ENCODE peak calls at places on chromosomes 16 and 17, in ten cellular contexts. One of them, this sample, is unnamed.

GRCh38 chr17:34519286-34519685 is 60.1 kb upstream of the TMEM132E start:
- DNase-seq in ovary: no peak
- DNase-seq in astrocyte of the cerebellum: no peak
- DNase-seq in progenitor cell of endocrine pancreas: no peak
- DNase-seq in lower lobe of right lung: no peak
- DNase-seq in prostate gland: no peak
- DNase-seq in CD4-positive, alpha-beta T cell: no peak
- DNase-seq in Calu3: peak
- DNase-seq in activated CD8-positive, alpha-beta T cell treated with anti-CD3 and anti-CD28 coated beads for 36 hours: peak
- DNase-seq in transverse colon: no peak
- DNase-seq in this sample: no peak

GRCh38 chr16:24478401-24478800 is 61.0 kb upstream of the RBBP6 start:
- DNase-seq in ovary: no peak
- DNase-seq in astrocyte of the cerebellum: no peak
- DNase-seq in progenitor cell of endocrine pancreas: no peak
- DNase-seq in lower lobe of right lung: no peak
- DNase-seq in prostate gland: no peak
- DNase-seq in CD4-positive, alpha-beta T cell: no peak
- DNase-seq in Calu3: no peak
- DNase-seq in activated CD8-positive, alpha-beta T cell treated with anti-CD3 and anti-CD28 coated beads for 36 hours: no peak
- DNase-seq in transverse colon: no peak
- DNase-seq in this sample: no peak

GRCh38 chr17:38735161-38735997 is 5.2 kb downstream of the CISD3 start:
- DNase-seq in ovary: peak
- DNase-seq in astrocyte of the cerebellum: no peak
- DNase-seq in progenitor cell of endocrine pancreas: peak
- DNase-seq in lower lobe of right lung: peak
- DNase-seq in prostate gland: no peak
- DNase-seq in CD4-positive, alpha-beta T cell: peak
- DNase-seq in Calu3: peak
- DNase-seq in activated CD8-positive, alpha-beta T cell treated with anti-CD3 and anti-CD28 coated beads for 36 hours: peak
- DNase-seq in transverse colon: peak
- DNase-seq in this sample: no peak

GRCh38 chr16:84088695-84089395 is 27.9 kb downstream of the MBTPS1 start:
- DNase-seq in ovary: no peak
- DNase-seq in astrocyte of the cerebellum: no peak
- DNase-seq in progenitor cell of endocrine pancreas: no peak
- DNase-seq in lower lobe of right lung: no peak
- DNase-seq in prostate gland: no peak
- DNase-seq in CD4-positive, alpha-beta T cell: peak
- DNase-seq in Calu3: no peak
- DNase-seq in activated CD8-positive, alpha-beta T cell treated with anti-CD3 and anti-CD28 coated beads for 36 hours: peak
- DNase-seq in transverse colon: peak
- DNase-seq in this sample: no peak

GRCh38 chr17:73291260-73291801 is 20.5 kb downstream of the CDC42EP4 start:
- DNase-seq in ovary: peak
- DNase-seq in astrocyte of the cerebellum: peak
- DNase-seq in progenitor cell of endocrine pancreas: no peak
- DNase-seq in lower lobe of right lung: peak
- DNase-seq in prostate gland: no peak
- DNase-seq in CD4-positive, alpha-beta T cell: no peak
- DNase-seq in Calu3: peak
- DNase-seq in activated CD8-positive, alpha-beta T cell treated with anti-CD3 and anti-CD28 coated beads for 36 hours: peak
- DNase-seq in transverse colon: peak
- DNase-seq in this sample: peak

GRCh38 chr17:44655983-44656700 is at the start of gene MEIOC:
- DNase-seq in ovary: no peak
- DNase-seq in astrocyte of the cerebellum: no peak
- DNase-seq in progenitor cell of endocrine pancreas: peak
- DNase-seq in lower lobe of right lung: no peak
- DNase-seq in prostate gland: no peak
- DNase-seq in CD4-positive, alpha-beta T cell: no peak
- DNase-seq in Calu3: peak
- DNase-seq in activated CD8-positive, alpha-beta T cell treated with anti-CD3 and anti-CD28 coated beads for 36 hours: peak
- DNase-seq in transverse colon: no peak
- DNase-seq in this sample: no peak

GRCh38 chr16:65315004-65315398 is 193.1 kb upstream of the CDH11 start:
- DNase-seq in ovary: peak
- DNase-seq in astrocyte of the cerebellum: peak
- DNase-seq in progenitor cell of endocrine pancreas: no peak
- DNase-seq in lower lobe of right lung: no peak
- DNase-seq in prostate gland: no peak
- DNase-seq in CD4-positive, alpha-beta T cell: no peak
- DNase-seq in Calu3: no peak
- DNase-seq in activated CD8-positive, alpha-beta T cell treated with anti-CD3 and anti-CD28 coated beads for 36 hours: no peak
- DNase-seq in transverse colon: no peak
- DNase-seq in this sample: no peak

GRCh38 chr16:79632289-79632688 is 31.8 kb upstream of the MAF start:
- DNase-seq in ovary: no peak
- DNase-seq in astrocyte of the cerebellum: no peak
- DNase-seq in progenitor cell of endocrine pancreas: no peak
- DNase-seq in lower lobe of right lung: no peak
- DNase-seq in prostate gland: no peak
- DNase-seq in CD4-positive, alpha-beta T cell: no peak
- DNase-seq in Calu3: no peak
- DNase-seq in activated CD8-positive, alpha-beta T cell treated with anti-CD3 and anti-CD28 coated beads for 36 hours: peak
- DNase-seq in transverse colon: no peak
- DNase-seq in this sample: no peak

GRCh38 chr17:81345211-81346089 is 49.8 kb upstream of the BAHCC1 start:
- DNase-seq in ovary: peak
- DNase-seq in astrocyte of the cerebellum: peak
- DNase-seq in progenitor cell of endocrine pancreas: peak
- DNase-seq in lower lobe of right lung: peak
- DNase-seq in prostate gland: peak
- DNase-seq in CD4-positive, alpha-beta T cell: peak
- DNase-seq in Calu3: peak
- DNase-seq in activated CD8-positive, alpha-beta T cell treated with anti-CD3 and anti-CD28 coated beads for 36 hours: peak
- DNase-seq in transverse colon: peak
- DNase-seq in this sample: peak

GRCh38 chr16:4663756-4664465 is 29.5 kb upstream of the NUDT16L1 start:
- DNase-seq in ovary: no peak
- DNase-seq in astrocyte of the cerebellum: no peak
- DNase-seq in progenitor cell of endocrine pancreas: no peak
- DNase-seq in lower lobe of right lung: peak
- DNase-seq in prostate gland: no peak
- DNase-seq in CD4-positive, alpha-beta T cell: no peak
- DNase-seq in Calu3: no peak
- DNase-seq in activated CD8-positive, alpha-beta T cell treated with anti-CD3 and anti-CD28 coated beads for 36 hours: peak
- DNase-seq in transverse colon: peak
- DNase-seq in this sample: no peak

GRCh38 chr17:47265983-47266541 is 12.4 kb downstream of the ITGB3 start:
- DNase-seq in ovary: no peak
- DNase-seq in astrocyte of the cerebellum: peak
- DNase-seq in progenitor cell of endocrine pancreas: no peak
- DNase-seq in lower lobe of right lung: no peak
- DNase-seq in prostate gland: no peak
- DNase-seq in CD4-positive, alpha-beta T cell: no peak
- DNase-seq in Calu3: no peak
- DNase-seq in activated CD8-positive, alpha-beta T cell treated with anti-CD3 and anti-CD28 coated beads for 36 hours: no peak
- DNase-seq in transverse colon: peak
- DNase-seq in this sample: no peak

DNA sequence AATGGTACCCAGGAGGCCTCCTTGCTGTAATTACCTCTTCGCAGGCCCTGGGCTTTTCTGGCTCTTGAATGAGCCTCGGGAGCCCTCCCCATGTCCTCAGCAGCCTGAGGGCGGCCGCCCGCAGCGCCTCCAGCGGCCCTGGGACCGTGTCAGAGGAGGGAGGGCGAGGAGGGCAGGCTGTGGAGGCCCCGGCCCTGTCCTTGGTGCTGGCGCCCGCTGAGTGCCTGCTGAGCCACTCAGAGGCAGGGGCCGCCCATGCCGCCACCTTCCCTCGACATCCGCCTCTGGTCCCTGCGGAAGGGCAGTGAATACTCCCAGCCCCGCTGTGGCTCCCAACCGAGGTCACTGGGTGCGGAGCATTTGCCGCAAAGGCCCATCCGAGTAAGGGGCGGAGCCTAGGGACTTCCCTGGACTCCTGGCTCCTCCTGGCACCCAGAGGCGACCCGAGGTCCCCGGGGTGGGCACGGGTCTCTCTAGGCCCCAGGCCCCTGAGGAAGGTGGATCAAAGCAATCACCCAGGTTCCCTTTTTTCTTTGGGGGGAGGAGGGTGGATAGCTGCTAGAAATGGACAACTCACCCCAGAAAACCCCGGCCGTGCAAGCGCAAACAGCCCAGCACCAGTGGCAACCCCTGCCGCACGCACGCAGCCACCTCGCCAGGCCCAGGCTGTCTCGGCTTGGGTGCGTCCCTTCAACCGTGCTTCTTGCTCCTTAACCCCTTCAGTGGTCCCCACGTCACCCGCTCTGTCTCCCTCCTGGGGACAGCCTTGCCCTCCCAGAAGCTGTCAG is 2.7 kb downstream of the RBFOX3 start:
- DNase-seq in ovary: no peak
- DNase-seq in astrocyte of the cerebellum: no peak
- DNase-seq in progenitor cell of endocrine pancreas: peak
- DNase-seq in lower lobe of right lung: no peak
- DNase-seq in prostate gland: no peak
- DNase-seq in CD4-positive, alpha-beta T cell: no peak
- DNase-seq in Calu3: peak
- DNase-seq in activated CD8-positive, alpha-beta T cell treated with anti-CD3 and anti-CD28 coated beads for 36 hours: peak
- DNase-seq in transverse colon: peak
- DNase-seq in this sample: no peak
- TF ChIP-seq CTCF in ovary: no peak
- TF ChIP-seq CTCF in astrocyte of the cerebellum: no peak
- TF ChIP-seq CTCF in progenitor cell of endocrine pancreas: peak
- TF ChIP-seq CTCF in lower lobe of right lung: no peak
- TF ChIP-seq CTCF in prostate gland: no peak
- TF ChIP-seq CTCF in CD4-positive, alpha-beta T cell: no peak
- TF ChIP-seq CTCF in Calu3: no peak
- TF ChIP-seq CTCF in activated CD8-positive, alpha-beta T cell treated with anti-CD3 and anti-CD28 coated beads for 36 hours: no peak
- TF ChIP-seq CTCF in transverse colon: no peak
- TF ChIP-seq CTCF in this sample: no peak

GRCh38 chr16:86039606-86040005 is 140.6 kb downstream of the IRF8 start:
- DNase-seq in ovary: no peak
- DNase-seq in astrocyte of the cerebellum: no peak
- DNase-seq in progenitor cell of endocrine pancreas: no peak
- DNase-seq in lower lobe of right lung: no peak
- DNase-seq in prostate gland: no peak
- DNase-seq in CD4-positive, alpha-beta T cell: no peak
- DNase-seq in Calu3: no peak
- DNase-seq in activated CD8-positive, alpha-beta T cell treated with anti-CD3 and anti-CD28 coated beads for 36 hours: no peak
- DNase-seq in transverse colon: no peak
- DNase-seq in this sample: no peak

GRCh38 chr16:86040496-86040895 is 141.5 kb downstream of the IRF8 start:
- DNase-seq in ovary: no peak
- DNase-seq in astrocyte of the cerebellum: no peak
- DNase-seq in progenitor cell of endocrine pancreas: no peak
- DNase-seq in lower lobe of right lung: no peak
- DNase-seq in prostate gland: no peak
- DNase-seq in CD4-positive, alpha-beta T cell: no peak
- DNase-seq in Calu3: no peak
- DNase-seq in activated CD8-positive, alpha-beta T cell treated with anti-CD3 and anti-CD28 coated beads for 36 hours: no peak
- DNase-seq in transverse colon: no peak
- DNase-seq in this sample: no peak

GRCh38 chr16:86038923-86039310 is 140.0 kb downstream of the IRF8 start:
- DNase-seq in ovary: no peak
- DNase-seq in astrocyte of the cerebellum: no peak
- DNase-seq in progenitor cell of endocrine pancreas: no peak
- DNase-seq in lower lobe of right lung: no peak
- DNase-seq in prostate gland: no peak
- DNase-seq in CD4-positive, alpha-beta T cell: no peak
- DNase-seq in Calu3: no peak
- DNase-seq in activated CD8-positive, alpha-beta T cell treated with anti-CD3 and anti-CD28 coated beads for 36 hours: peak
- DNase-seq in transverse colon: peak
- DNase-seq in this sample: no peak

GRCh38 chr16:86035906-86036305 is 136.9 kb downstream of the IRF8 start:
- DNase-seq in ovary: no peak
- DNase-seq in astrocyte of the cerebellum: no peak
- DNase-seq in progenitor cell of endocrine pancreas: no peak
- DNase-seq in lower lobe of right lung: no peak
- DNase-seq in prostate gland: no peak
- DNase-seq in CD4-positive, alpha-beta T cell: no peak
- DNase-seq in Calu3: no peak
- DNase-seq in activated CD8-positive, alpha-beta T cell treated with anti-CD3 and anti-CD28 coated beads for 36 hours: no peak
- DNase-seq in transverse colon: no peak
- DNase-seq in this sample: no peak

GRCh38 chr16:86037999-86038922 is 139.3 kb downstream of the IRF8 start:
- DNase-seq in ovary: no peak
- DNase-seq in astrocyte of the cerebellum: no peak
- DNase-seq in progenitor cell of endocrine pancreas: no peak
- DNase-seq in lower lobe of right lung: no peak
- DNase-seq in prostate gland: no peak
- DNase-seq in CD4-positive, alpha-beta T cell: no peak
- DNase-seq in Calu3: no peak
- DNase-seq in activated CD8-positive, alpha-beta T cell treated with anti-CD3 and anti-CD28 coated beads for 36 hours: no peak
- DNase-seq in transverse colon: peak
- DNase-seq in this sample: no peak
- TF ChIP-seq CTCF in ovary: no peak
- TF ChIP-seq CTCF in astrocyte of the cerebellum: no peak
- TF ChIP-seq CTCF in progenitor cell of endocrine pancreas: no peak
- TF ChIP-seq CTCF in lower lobe of right lung: no peak
- TF ChIP-seq CTCF in prostate gland: no peak
- TF ChIP-seq CTCF in CD4-positive, alpha-beta T cell: no peak
- TF ChIP-seq CTCF in Calu3: no peak
- TF ChIP-seq CTCF in activated CD8-positive, alpha-beta T cell treated with anti-CD3 and anti-CD28 coated beads for 36 hours: no peak
- TF ChIP-seq CTCF in transverse colon: no peak
- TF ChIP-seq CTCF in this sample: no peak

DNA sequence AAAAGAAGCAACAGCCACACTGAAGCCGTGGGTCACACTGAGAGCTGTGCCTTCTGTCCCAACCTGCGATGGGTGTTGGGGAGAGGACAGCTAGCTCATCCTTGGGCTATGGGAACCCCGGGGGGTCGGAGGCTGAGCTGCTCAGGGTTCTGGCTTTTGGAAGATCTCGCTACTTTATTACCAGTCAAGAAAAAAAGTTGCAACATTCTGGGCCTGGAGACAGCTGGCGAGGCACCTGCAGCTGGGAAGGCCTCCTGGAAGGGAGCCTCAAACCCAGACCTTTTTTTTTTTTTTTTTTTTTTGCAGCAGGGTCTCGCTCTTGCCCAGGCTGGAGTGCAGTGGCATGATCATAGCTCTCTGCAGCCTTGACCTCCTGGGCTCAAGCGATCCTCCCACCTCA is 24.9 kb downstream of the TPSD1 start:
- DNase-seq in ovary: no peak
- DNase-seq in astrocyte of the cerebellum: no peak
- DNase-seq in progenitor cell of endocrine pancreas: no peak
- DNase-seq in lower lobe of right lung: no peak
- DNase-seq in prostate gland: no peak
- DNase-seq in CD4-positive, alpha-beta T cell: no peak
- DNase-seq in Calu3: no peak
- DNase-seq in activated CD8-positive, alpha-beta T cell treated with anti-CD3 and anti-CD28 coated beads for 36 hours: no peak
- DNase-seq in transverse colon: no peak
- DNase-seq in this sample: no peak
- TF ChIP-seq CTCF in ovary: no peak
- TF ChIP-seq CTCF in astrocyte of the cerebellum: no peak
- TF ChIP-seq CTCF in progenitor cell of endocrine pancreas: no peak
- TF ChIP-seq CTCF in lower lobe of right lung: no peak
- TF ChIP-seq CTCF in prostate gland: no peak
- TF ChIP-seq CTCF in CD4-positive, alpha-beta T cell: no peak
- TF ChIP-seq CTCF in Calu3: no peak
- TF ChIP-seq CTCF in activated CD8-positive, alpha-beta T cell treated with anti-CD3 and anti-CD28 coated beads for 36 hours: no peak
- TF ChIP-seq CTCF in transverse colon: no peak
- TF ChIP-seq CTCF in this sample: no peak

DNA sequence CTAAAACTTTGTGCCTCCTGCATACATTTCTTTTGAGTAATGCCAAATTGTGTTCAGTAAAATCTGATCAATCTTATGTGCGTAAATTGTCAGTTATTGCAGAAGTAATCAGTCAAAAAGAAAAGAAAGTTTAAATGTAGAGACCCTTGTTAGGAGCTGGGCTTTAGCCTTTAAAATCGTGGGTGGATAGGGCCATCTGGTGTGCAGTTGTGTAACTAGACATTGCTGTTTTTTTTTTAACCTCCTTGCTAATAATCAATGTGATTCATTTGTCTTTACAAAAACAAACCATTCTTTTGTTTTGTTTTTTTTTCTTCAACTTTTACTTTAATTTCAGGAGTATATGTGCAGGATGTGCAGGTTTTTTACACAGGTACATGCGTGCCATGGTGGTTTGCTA is 5.3 kb upstream of the WWOX start:
- DNase-seq in ovary: no peak
- DNase-seq in astrocyte of the cerebellum: no peak
- DNase-seq in progenitor cell of endocrine pancreas: no peak
- DNase-seq in lower lobe of right lung: no peak
- DNase-seq in prostate gland: no peak
- DNase-seq in CD4-positive, alpha-beta T cell: no peak
- DNase-seq in Calu3: no peak
- DNase-seq in activated CD8-positive, alpha-beta T cell treated with anti-CD3 and anti-CD28 coated beads for 36 hours: no peak
- DNase-seq in transverse colon: no peak
- DNase-seq in this sample: no peak
- TF ChIP-seq CTCF in ovary: no peak
- TF ChIP-seq CTCF in astrocyte of the cerebellum: no peak
- TF ChIP-seq CTCF in progenitor cell of endocrine pancreas: peak
- TF ChIP-seq CTCF in lower lobe of right lung: no peak
- TF ChIP-seq CTCF in prostate gland: no peak
- TF ChIP-seq CTCF in CD4-positive, alpha-beta T cell: no peak
- TF ChIP-seq CTCF in Calu3: no peak
- TF ChIP-seq CTCF in activated CD8-positive, alpha-beta T cell treated with anti-CD3 and anti-CD28 coated beads for 36 hours: no peak
- TF ChIP-seq CTCF in transverse colon: no peak
- TF ChIP-seq CTCF in this sample: no peak